ENCODE peak calls at places on chromosomes 16 and 17, in six cellular contexts. One of them, this sample, is unnamed. For H3K36me3, the result is how much of the 10 kb centered on the place peaks cover.

GRCh38 chr17:18950944-18951905 is 740 bp upstream of the SLC5A10 start:
- DNase-seq in H7: no peak
- DNase-seq in CD8-positive, alpha-beta T cell: no peak
- DNase-seq in neural progenitor cell: no peak
- DNase-seq in kidney: peak
- DNase-seq in iPS DF 6.9: no peak
- DNase-seq in this sample: no peak

GRCh38 chr17:82740906-82741759 is 5.7 kb downstream of the FN3K start:
- DNase-seq in kidney: no peak
- DNase-seq in iPS DF 6.9: no peak
- DNase-seq in neural progenitor cell: no peak
- DNase-seq in CD8-positive, alpha-beta T cell: no peak
- DNase-seq in H7: no peak
- DNase-seq in this sample: no peak

GRCh38 chr17:36791961-36792475 is 145.3 kb upstream of the LHX1 start:
- DNase-seq in H7: peak
- DNase-seq in kidney: no peak
- DNase-seq in neural progenitor cell: no peak
- DNase-seq in CD8-positive, alpha-beta T cell: no peak
- DNase-seq in iPS DF 6.9: no peak
- DNase-seq in this sample: no peak

GRCh38 chr16:50035468-50035992 is 10.5 kb downstream of the CNEP1R1 start:
- DNase-seq in kidney: no peak
- DNase-seq in iPS DF 6.9: no peak
- DNase-seq in H7: no peak
- DNase-seq in CD8-positive, alpha-beta T cell: no peak
- DNase-seq in neural progenitor cell: no peak
- DNase-seq in this sample: no peak

GRCh38 chr16:89281829-89282228 is 64.3 kb downstream of the ZNF778 start:
- DNase-seq in neural progenitor cell: no peak
- DNase-seq in CD8-positive, alpha-beta T cell: no peak
- DNase-seq in kidney: no peak
- DNase-seq in H7: no peak
- DNase-seq in iPS DF 6.9: no peak
- DNase-seq in this sample: no peak

GRCh38 chr17:45149669-45150603 is 1.7 kb downstream of the HEXIM1 start:
- DNase-seq in iPS DF 6.9: no peak
- DNase-seq in CD8-positive, alpha-beta T cell: peak
- DNase-seq in H7: peak
- DNase-seq in kidney: peak
- DNase-seq in neural progenitor cell: peak
- DNase-seq in this sample: peak

GRCh38 chr16:77191259-77191969 is 424 bp downstream of the MON1B start:
- DNase-seq in H7: no peak
- DNase-seq in iPS DF 6.9: no peak
- DNase-seq in CD8-positive, alpha-beta T cell: peak
- DNase-seq in neural progenitor cell: peak
- DNase-seq in kidney: peak
- DNase-seq in this sample: no peak

GRCh38 chr17:45427181-45427835 is 5.4 kb downstream of the ARHGAP27 start:
- DNase-seq in CD8-positive, alpha-beta T cell: no peak
- DNase-seq in iPS DF 6.9: no peak
- DNase-seq in kidney: peak
- DNase-seq in neural progenitor cell: no peak
- DNase-seq in H7: peak
- DNase-seq in this sample: peak

GRCh38 chr16:4329354-4329775 is 13.5 kb downstream of the GLIS2 start:
- DNase-seq in iPS DF 6.9: no peak
- DNase-seq in neural progenitor cell: no peak
- DNase-seq in kidney: no peak
- DNase-seq in CD8-positive, alpha-beta T cell: no peak
- DNase-seq in H7: no peak
- DNase-seq in this sample: no peak

GRCh38 chr17:28041844-28042656 is 427 bp upstream of the NLK start:
- DNase-seq in CD8-positive, alpha-beta T cell: no peak
- DNase-seq in H7: peak
- DNase-seq in neural progenitor cell: no peak
- DNase-seq in kidney: no peak
- DNase-seq in iPS DF 6.9: no peak
- DNase-seq in this sample: no peak

GRCh38 chr17:81556175-81556691 is 4.1 kb upstream of the FAAP100 start:
- DNase-seq in CD8-positive, alpha-beta T cell: no peak
- DNase-seq in neural progenitor cell: no peak
- DNase-seq in H7: no peak
- DNase-seq in iPS DF 6.9: no peak
- DNase-seq in kidney: peak
- DNase-seq in this sample: no peak

GRCh38 chr16:667780-668518 is at the start of gene RHOT2:
- DNase-seq in H7: peak
- DNase-seq in iPS DF 6.9: no peak
- DNase-seq in kidney: peak
- DNase-seq in CD8-positive, alpha-beta T cell: peak
- DNase-seq in neural progenitor cell: peak
- DNase-seq in this sample: peak
- H3K36me3 ChIP-seq in H7: under half
- H3K36me3 ChIP-seq in iPS DF 6.9: under half
- H3K36me3 ChIP-seq in kidney: under half
- H3K36me3 ChIP-seq in CD8-positive, alpha-beta T cell: under half
- H3K36me3 ChIP-seq in neural progenitor cell: under half
- H3K36me3 ChIP-seq in this sample: under half

DNA sequence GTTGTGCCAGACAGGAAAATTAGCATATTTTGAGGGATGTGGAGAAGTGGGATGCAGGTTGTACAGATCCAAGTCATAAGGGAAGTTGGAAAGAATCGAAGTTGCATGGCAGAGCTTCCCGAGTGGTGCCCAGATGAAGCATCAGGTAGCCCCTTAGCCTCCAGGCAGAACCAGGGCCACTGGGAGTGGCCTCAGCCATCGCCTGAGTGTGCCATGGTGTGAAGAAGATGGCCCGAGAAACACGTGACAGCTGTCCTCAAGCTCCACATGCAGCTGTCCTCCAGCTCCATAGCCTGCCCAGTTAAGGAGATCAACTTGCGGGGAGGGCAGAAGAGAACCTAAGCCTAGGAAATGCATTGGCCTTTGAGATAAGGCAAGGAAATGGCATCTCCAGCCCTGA is 33.5 kb downstream of the TMC6 start:
- DNase-seq in H7: no peak
- DNase-seq in CD8-positive, alpha-beta T cell: no peak
- DNase-seq in kidney: peak
- DNase-seq in iPS DF 6.9: no peak
- DNase-seq in neural progenitor cell: no peak
- DNase-seq in this sample: no peak
- H3K36me3 ChIP-seq in H7: under half
- H3K36me3 ChIP-seq in CD8-positive, alpha-beta T cell: half or more
- H3K36me3 ChIP-seq in kidney: half or more
- H3K36me3 ChIP-seq in iPS DF 6.9: half or more
- H3K36me3 ChIP-seq in neural progenitor cell: under half
- H3K36me3 ChIP-seq in this sample: under half

GRCh38 chr16:11792404-11793260 is 4.4 kb downstream of the ZC3H7A start:
- DNase-seq in CD8-positive, alpha-beta T cell: no peak
- DNase-seq in H7: no peak
- DNase-seq in neural progenitor cell: no peak
- DNase-seq in iPS DF 6.9: no peak
- DNase-seq in kidney: no peak
- DNase-seq in this sample: no peak
- H3K36me3 ChIP-seq in CD8-positive, alpha-beta T cell: under half
- H3K36me3 ChIP-seq in H7: under half
- H3K36me3 ChIP-seq in neural progenitor cell: under half
- H3K36me3 ChIP-seq in iPS DF 6.9: under half
- H3K36me3 ChIP-seq in kidney: under half
- H3K36me3 ChIP-seq in this sample: under half

GRCh38 chr16:84604477-84605013 is 13.3 kb downstream of the COTL1 start:
- DNase-seq in kidney: no peak
- DNase-seq in neural progenitor cell: peak
- DNase-seq in CD8-positive, alpha-beta T cell: no peak
- DNase-seq in H7: peak
- DNase-seq in iPS DF 6.9: no peak
- DNase-seq in this sample: no peak

GRCh38 chr16:84607061-84607460 is 10.8 kb downstream of the COTL1 start:
- DNase-seq in CD8-positive, alpha-beta T cell: no peak
- DNase-seq in iPS DF 6.9: no peak
- DNase-seq in H7: no peak
- DNase-seq in kidney: no peak
- DNase-seq in neural progenitor cell: no peak
- DNase-seq in this sample: no peak

GRCh38 chr16:84607694-84608093 is 10.2 kb downstream of the COTL1 start:
- DNase-seq in neural progenitor cell: no peak
- DNase-seq in kidney: no peak
- DNase-seq in iPS DF 6.9: no peak
- DNase-seq in CD8-positive, alpha-beta T cell: no peak
- DNase-seq in H7: no peak
- DNase-seq in this sample: no peak

GRCh38 chr16:84605339-84605848 is 12.5 kb downstream of the COTL1 start:
- DNase-seq in H7: no peak
- DNase-seq in iPS DF 6.9: no peak
- DNase-seq in CD8-positive, alpha-beta T cell: no peak
- DNase-seq in neural progenitor cell: no peak
- DNase-seq in kidney: no peak
- DNase-seq in this sample: no peak

GRCh38 chr16:84606081-84606875 is 11.6 kb downstream of the COTL1 start:
- DNase-seq in neural progenitor cell: no peak
- DNase-seq in H7: no peak
- DNase-seq in kidney: peak
- DNase-seq in CD8-positive, alpha-beta T cell: no peak
- DNase-seq in iPS DF 6.9: no peak
- DNase-seq in this sample: no peak
- H3K36me3 ChIP-seq in neural progenitor cell: under half
- H3K36me3 ChIP-seq in H7: under half
- H3K36me3 ChIP-seq in kidney: under half
- H3K36me3 ChIP-seq in CD8-positive, alpha-beta T cell: under half
- H3K36me3 ChIP-seq in iPS DF 6.9: under half
- H3K36me3 ChIP-seq in this sample: under half

GRCh38 chr17:76866774-76867577 is 1.2 kb upstream of the MGAT5B start:
- DNase-seq in kidney: no peak
- DNase-seq in iPS DF 6.9: no peak
- DNase-seq in CD8-positive, alpha-beta T cell: no peak
- DNase-seq in H7: no peak
- DNase-seq in neural progenitor cell: no peak
- DNase-seq in this sample: no peak
- H3K36me3 ChIP-seq in kidney: under half
- H3K36me3 ChIP-seq in iPS DF 6.9: under half
- H3K36me3 ChIP-seq in CD8-positive, alpha-beta T cell: under half
- H3K36me3 ChIP-seq in H7: under half
- H3K36me3 ChIP-seq in neural progenitor cell: under half
- H3K36me3 ChIP-seq in this sample: under half

GRCh38 chr17:61846088-61846487 is 17.2 kb downstream of the BRIP1 start:
- DNase-seq in CD8-positive, alpha-beta T cell: no peak
- DNase-seq in iPS DF 6.9: no peak
- DNase-seq in neural progenitor cell: no peak
- DNase-seq in kidney: no peak
- DNase-seq in H7: no peak
- DNase-seq in this sample: no peak
- H3K36me3 ChIP-seq in CD8-positive, alpha-beta T cell: under half
- H3K36me3 ChIP-seq in iPS DF 6.9: under half
- H3K36me3 ChIP-seq in neural progenitor cell: under half
- H3K36me3 ChIP-seq in kidney: under half
- H3K36me3 ChIP-seq in H7: under half
- H3K36me3 ChIP-seq in this sample: under half